ENCODE peak calls at places on chromosomes 2 and 18, in six cellular contexts. P, T, C, A, G and M are unnamed samples.

GRCh38 chr2:67797801-67798535 is 264.8 kb downstream of the C1D start:
- DNase-seq in A (no peak), T (no peak), C (no peak), P (no peak), G (no peak), M (no peak)

GRCh38 chr2:9975805-9976447 is 24.4 kb downstream of the GRHL1 start:
- DNase-seq in A (no peak), T (peak), G (no peak), C (peak), P (no peak), M (no peak)

GRCh38 chr2:4662161-4662779 is 958.9 kb downstream of the DCDC2C start:
- DNase-seq in A (no peak), P (no peak), T (no peak), G (no peak), C (no peak), M (no peak)

GRCh38 chr18:22509423-22509822 is 91.7 kb upstream of the CTAGE1 start:
- DNase-seq in C (no peak), P (no peak), G (no peak), T (no peak), A (no peak), M (no peak)

GRCh38 chr18:80046011-80046410 is 11.8 kb downstream of the RBFA start:
- DNase-seq in G (no peak), A (no peak), C (no peak), T (no peak), P (no peak), M (no peak)

GRCh38 chr2:189648846-189649529 is 12.3 kb upstream of the ASNSD1 start:
- DNase-seq in P (no peak), C (no peak), G (no peak), T (no peak), A (no peak), M (no peak)

GRCh38 chr2:124921221-124921620 is 896.1 kb downstream of the CNTNAP5 start:
- DNase-seq in T (no peak), C (no peak), P (no peak), G (no peak), A (no peak), M (no peak)

GRCh38 chr18:23506393-23506792 is 3.1 kb downstream of the RMC1 start:
- DNase-seq in A (no peak), P (no peak), G (peak), T (no peak), C (no peak), M (no peak)

GRCh38 chr18:55109818-55110414 is 150.7 kb upstream of the CCDC68 start:
- DNase-seq in A (no peak), C (no peak), G (no peak), P (no peak), T (no peak), M (peak)

GRCh38 chr2:176101216-176101845 is 1.7 kb downstream of the HOXD12 start:
- DNase-seq in T (no peak), G (no peak), C (no peak), A (no peak), P (no peak), M (peak)

GRCh38 chr18:65752625-65753325 is 2.0 kb downstream of the CDH7 start:
- DNase-seq in A (no peak), T (no peak), P (no peak), C (no peak), G (no peak), M (no peak)

GRCh38 chr2:134411279-134411827 is 157.5 kb downstream of the MGAT5 start:
- DNase-seq in P (no peak), G (peak), A (no peak), C (no peak), T (no peak), M (no peak)

GRCh38 chr2:145927398-145927951 is 1407.6 kb upstream of the ZEB2 start:
- DNase-seq in T (no peak), C (no peak), A (no peak), P (no peak), G (no peak), M (no peak)

GRCh38 chr2:38443021-38443541 is 66.0 kb upstream of the ATL2 start:
- DNase-seq in C (no peak), A (no peak), P (no peak), T (no peak), G (no peak), M (no peak)

GRCh38 chr18:63890950-63891304 is 3.4 kb downstream of the SERPINB2 start:
- DNase-seq in A (no peak), T (peak), C (no peak), G (peak), P (peak), M (no peak)

GRCh38 chr2:64748561-64748960 is 94.8 kb upstream of the SERTAD2 start:
- DNase-seq in C (no peak), A (no peak), T (no peak), G (no peak), P (no peak), M (no peak)

GRCh38 chr18:58096658-58097057 is 52.6 kb downstream of the NEDD4L start:
- DNase-seq in T (no peak), P (no peak), C (no peak), G (no peak), A (no peak), M (no peak)

GRCh38 chr2:136395590-136395989 is 277.6 kb upstream of the CXCR4 start:
- DNase-seq in G (no peak), C (no peak), A (no peak), P (no peak), T (no peak), M (no peak)

GRCh38 chr2:187586091-187586632 is 31.9 kb upstream of the TFPI start:
- DNase-seq in G (no peak), T (no peak), P (peak), A (peak), C (no peak), M (no peak)

GRCh38 chr2:63735931-63736820 is 105.5 kb upstream of the UGP2 start:
- DNase-seq in A (no peak), P (no peak), C (no peak), T (no peak), G (no peak), M (no peak)

GRCh38 chr2:128495996-128496547 is 177.4 kb upstream of the HS6ST1 start:
- DNase-seq in T (no peak), G (no peak), C (no peak), P (no peak), A (no peak), M (peak)
- TF ChIP-seq CHD2 in T (no peak), G (no peak), C (no peak), P (no peak), A (no peak), M (no peak)

DNA sequence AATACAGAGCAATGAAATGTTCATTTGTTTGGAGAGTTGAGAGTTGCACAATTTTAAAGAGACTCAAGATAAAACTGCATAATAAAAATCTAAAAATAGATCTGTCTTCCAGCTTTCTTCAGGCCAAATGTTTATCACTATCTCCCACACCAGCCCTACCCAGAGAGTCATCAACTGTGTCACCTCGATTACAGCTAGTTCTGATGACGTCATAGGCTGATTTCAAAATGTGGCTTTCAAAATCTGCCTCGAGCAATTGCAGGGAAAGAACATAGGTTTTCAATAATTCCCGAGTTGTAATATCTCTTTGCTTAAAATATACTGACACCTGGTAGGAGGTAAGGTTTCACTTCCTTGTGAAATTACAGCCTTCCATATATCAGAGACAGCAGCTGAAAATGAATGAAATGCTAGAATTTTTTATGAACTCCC is 677.6 kb upstream of the ID2 start:
- DNase-seq in T (peak), A (no peak), C (peak), P (no peak), G (peak), M (no peak)
- TF ChIP-seq CHD2 in T (no peak), A (peak), C (no peak), P (no peak), G (no peak), M (no peak)

GRCh38 chr2:85428343-85428881 is 9.9 kb downstream of the SH2D6 start:
- DNase-seq in P (no peak), C (no peak), G (no peak), A (no peak), T (no peak), M (no peak)

GRCh38 chr2:85425588-85425987 is 7.1 kb downstream of the SH2D6 start:
- DNase-seq in G (no peak), A (no peak), T (no peak), P (no peak), C (no peak), M (no peak)

GRCh38 chr2:85429213-85429923 is 10.9 kb downstream of the SH2D6 start:
- DNase-seq in P (peak), C (no peak), A (no peak), T (no peak), G (no peak), M (no peak)

GRCh38 chr2:85429924-85430289 is 11.4 kb downstream of the SH2D6 start:
- DNase-seq in P (no peak), A (no peak), C (peak), G (no peak), T (no peak), M (no peak)

DNA sequence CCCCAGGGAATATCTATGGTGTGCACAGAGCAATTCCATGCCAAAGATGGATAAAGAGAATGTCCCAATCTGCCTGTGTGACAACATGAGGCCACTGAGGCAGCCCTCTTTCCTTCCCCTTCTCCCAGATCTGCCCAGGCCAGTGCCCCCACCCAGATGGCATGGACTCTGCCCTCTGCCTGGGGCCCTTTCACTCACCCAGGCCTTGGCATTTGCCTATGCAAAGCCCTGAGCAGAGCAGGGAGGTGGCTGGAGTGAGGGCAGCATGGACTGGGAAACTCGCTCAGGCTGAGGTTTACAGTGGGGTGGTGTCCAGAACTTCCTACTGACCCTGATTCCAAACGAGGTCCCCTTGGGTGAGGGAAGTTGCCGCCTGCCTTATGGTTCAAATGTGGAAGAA is 8.8 kb downstream of the SH2D6 start:
- DNase-seq in T (no peak), P (no peak), A (no peak), C (no peak), G (no peak), M (no peak)
- TF ChIP-seq CHD2 in T (no peak), P (no peak), A (no peak), C (no peak), G (no peak), M (no peak)

GRCh38 chr18:75226301-75226955 is 15.8 kb downstream of the TSHZ1 start:
- DNase-seq in A (no peak), P (peak), T (no peak), G (no peak), C (peak), M (no peak)
- TF ChIP-seq CHD2 in A (no peak), P (no peak), T (no peak), G (no peak), C (no peak), M (no peak)

GRCh38 chr2:132559921-132560320 is 110.1 kb downstream of the LYPD1 start:
- DNase-seq in C (no peak), G (no peak), A (no peak), T (no peak), P (no peak), M (no peak)
- TF ChIP-seq CHD2 in C (no peak), G (no peak), A (no peak), T (no peak), P (no peak), M (no peak)

GRCh38 chr18:76564636-76565237 is 69.7 kb upstream of the ZNF516 start:
- DNase-seq in A (no peak), C (no peak), T (no peak), P (no peak), G (no peak), M (no peak)

GRCh38 chr18:76566987-76567386 is 71.9 kb upstream of the ZNF516 start:
- DNase-seq in C (no peak), G (no peak), A (no peak), T (no peak), P (no peak), M (no peak)

GRCh38 chr18:76564117-76564516 is 69.1 kb upstream of the ZNF516 start:
- DNase-seq in C (no peak), A (no peak), T (no peak), G (no peak), P (no peak), M (peak)

GRCh38 chr18:76567835-76568445 is 72.9 kb upstream of the ZNF516 start:
- DNase-seq in P (no peak), C (no peak), A (no peak), T (no peak), G (no peak), M (no peak)

DNA sequence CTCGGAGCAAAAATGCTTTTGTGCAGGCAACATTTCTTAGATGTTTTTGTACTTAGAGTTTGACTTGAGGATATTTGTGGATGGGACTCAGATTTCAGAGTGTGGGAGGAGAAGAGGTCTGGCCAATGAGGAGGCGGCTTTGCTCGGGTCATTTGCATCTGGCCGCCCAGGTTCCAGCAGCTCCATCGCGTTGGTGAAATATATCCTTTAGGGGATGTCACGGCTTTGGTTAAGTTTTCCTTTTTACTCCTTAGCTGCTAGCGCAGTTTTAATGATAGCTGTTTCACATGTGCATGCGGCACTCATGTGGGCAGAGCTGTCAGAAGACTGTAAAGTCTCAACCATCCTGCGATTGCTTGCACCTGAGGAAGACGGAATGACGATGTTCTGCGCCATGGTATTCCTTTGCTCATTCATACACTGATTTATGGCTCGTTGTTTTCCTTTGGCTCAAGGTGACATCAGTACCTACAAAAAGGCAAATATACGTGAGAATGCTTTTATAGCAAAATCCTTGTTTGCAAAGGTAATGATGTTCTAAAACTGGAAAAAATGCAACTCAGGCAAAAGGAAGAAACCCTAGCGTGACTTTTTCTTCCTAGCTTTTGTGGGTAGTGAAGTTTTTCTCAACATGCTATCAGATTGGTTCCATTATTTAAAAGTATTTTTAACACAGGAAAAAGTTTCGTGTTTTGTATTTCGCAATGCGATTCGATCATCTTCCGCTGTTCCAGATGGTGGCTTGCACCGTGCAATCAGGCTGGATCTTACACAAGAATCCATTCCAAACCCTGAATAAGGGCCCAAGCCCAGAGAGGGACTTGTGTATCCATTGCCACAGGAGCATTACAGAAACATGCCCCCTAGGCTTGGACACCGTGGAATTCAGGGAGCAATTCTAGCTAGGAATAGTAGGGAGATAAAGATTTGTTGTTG is 70.5 kb upstream of the ZNF516 start:
- DNase-seq in A (no peak), T (peak), G (peak), P (peak), C (peak), M (peak)
- TF ChIP-seq CHD2 in A (no peak), T (no peak), G (no peak), P (no peak), C (no peak), M (no peak)

GRCh38 chr2:29392774-29393173 is 277.6 kb downstream of the CLIP4 start:
- DNase-seq in P (no peak), G (no peak), T (no peak), A (no peak), C (no peak), M (no peak)
- TF ChIP-seq CHD2 in P (no peak), G (no peak), T (no peak), A (no peak), C (no peak), M (no peak)